ENCODE peak calls at places on chromosomes 5 and 9, in eight cellular contexts. A is upper lobe of left lung, W is Panc1, U is K562, R is HepG2, F is GM12878, D is HCT116, Y is GM23338. E is an unnamed sample.
A peak's percentile ranks its signal among the peaks of the same experiment; 100 is the strongest.

GRCh38 chr9:26856413-26857032 is 36.1 kb downstream of the CAAP1 start:
- ATAC-seq in Y (peak; percentile 82), F (peak; percentile 97), U (peak; percentile 59), R (peak; percentile 80), A (no peak), W (no peak), D (peak; percentile 69), E (no peak)

GRCh38 chr5:95445442-95445841 is 54.3 kb downstream of the FAM81B start:
- ATAC-seq in D (no peak), Y (no peak), F (no peak), U (no peak), W (no peak), A (no peak), R (no peak), E (no peak)

GRCh38 chr5:40514986-40515385 is 164.7 kb upstream of the PTGER4 start:
- ATAC-seq in Y (no peak), F (no peak), A (no peak), D (no peak), W (no peak), U (no peak), R (no peak), E (no peak)

GRCh38 chr9:104977168-104977567 is 49.2 kb upstream of the ABCA1 start:
- ATAC-seq in R (no peak), W (no peak), Y (no peak), A (no peak), F (no peak), U (no peak), D (no peak), E (no peak)

GRCh38 chr9:27073841-27074728 is 34.9 kb upstream of the TEK start:
- ATAC-seq in F (no peak), U (no peak), W (no peak), A (no peak), Y (no peak), D (no peak), R (no peak), E (no peak)

GRCh38 chr9:120490888-120491595 is 88.9 kb downstream of the CDK5RAP2 start:
- ATAC-seq in Y (peak; percentile 64), R (no peak), W (no peak), D (no peak), U (no peak), A (peak; percentile 87), F (peak; percentile 78), E (peak; percentile 69)

GRCh38 chr5:1417586-1418225 is 27.5 kb downstream of the SLC6A3 start:
- ATAC-seq in A (no peak), F (no peak), R (no peak), Y (no peak), D (no peak), W (no peak), U (no peak), E (no peak)

GRCh38 chr5:61599370-61600140 is 267.5 kb downstream of the ZSWIM6 start:
- ATAC-seq in Y (no peak), W (peak; percentile 89), R (peak; percentile 39), A (no peak), F (no peak), D (no peak), U (no peak), E (no peak)

GRCh38 chr5:179110528-179110927 is 50.4 kb downstream of the ZNF354C start:
- ATAC-seq in W (no peak), A (no peak), F (no peak), Y (no peak), D (no peak), U (no peak), R (no peak), E (no peak)

GRCh38 chr9:117624106-117624505 is 80.1 kb upstream of the TLR4 start:
- ATAC-seq in R (no peak), A (no peak), D (no peak), W (no peak), Y (no peak), F (no peak), U (no peak), E (no peak)

GRCh38 chr5:59756373-59757035 is 137.0 kb downstream of the PDE4D start:
- ATAC-seq in R (peak; percentile 66), F (no peak), A (no peak), D (no peak), Y (no peak), U (no peak), W (no peak), E (no peak)

DNA sequence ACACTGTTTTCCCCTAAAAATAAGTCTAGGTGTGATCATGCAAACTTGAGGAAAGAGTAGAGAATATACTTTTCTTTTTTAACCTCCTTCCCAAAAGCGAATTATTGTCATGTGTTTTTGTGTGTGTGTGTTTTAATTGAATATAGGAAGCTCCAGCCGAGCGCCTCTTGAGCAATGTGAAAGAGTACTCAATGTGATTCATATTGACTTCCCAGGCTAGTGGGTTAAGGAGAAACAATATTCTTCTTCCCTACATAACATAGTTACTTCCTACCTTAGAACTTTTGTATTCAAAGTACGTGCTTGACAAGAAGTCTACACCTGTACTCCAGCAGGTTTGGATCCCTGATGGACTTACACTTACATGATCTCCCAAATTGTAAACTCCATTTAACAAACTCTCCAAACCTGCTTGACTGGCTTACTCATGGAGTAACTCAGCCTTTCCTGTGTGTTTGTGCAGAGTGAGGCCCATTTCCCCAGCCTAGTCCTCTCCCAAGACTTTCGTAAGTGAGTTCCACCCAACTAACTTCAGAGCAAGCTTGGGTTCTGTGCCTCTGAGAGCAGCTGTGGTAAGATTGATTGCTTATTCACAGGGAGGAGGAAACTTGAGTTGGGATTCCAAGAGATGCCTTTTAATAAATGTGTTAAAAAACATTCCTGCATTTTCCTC is 9.3 kb downstream of the SLC28A3 start:
- ATAC-seq in A (peak; percentile 68), R (no peak), F (no peak), W (no peak), D (no peak), U (no peak), Y (no peak), E (peak; percentile 74)
- TF ChIP-seq POLR2AphosphoS5 in A (no peak), R (no peak), F (no peak), W (no peak), D (no peak), U (no peak), Y (no peak), E (no peak)

DNA sequence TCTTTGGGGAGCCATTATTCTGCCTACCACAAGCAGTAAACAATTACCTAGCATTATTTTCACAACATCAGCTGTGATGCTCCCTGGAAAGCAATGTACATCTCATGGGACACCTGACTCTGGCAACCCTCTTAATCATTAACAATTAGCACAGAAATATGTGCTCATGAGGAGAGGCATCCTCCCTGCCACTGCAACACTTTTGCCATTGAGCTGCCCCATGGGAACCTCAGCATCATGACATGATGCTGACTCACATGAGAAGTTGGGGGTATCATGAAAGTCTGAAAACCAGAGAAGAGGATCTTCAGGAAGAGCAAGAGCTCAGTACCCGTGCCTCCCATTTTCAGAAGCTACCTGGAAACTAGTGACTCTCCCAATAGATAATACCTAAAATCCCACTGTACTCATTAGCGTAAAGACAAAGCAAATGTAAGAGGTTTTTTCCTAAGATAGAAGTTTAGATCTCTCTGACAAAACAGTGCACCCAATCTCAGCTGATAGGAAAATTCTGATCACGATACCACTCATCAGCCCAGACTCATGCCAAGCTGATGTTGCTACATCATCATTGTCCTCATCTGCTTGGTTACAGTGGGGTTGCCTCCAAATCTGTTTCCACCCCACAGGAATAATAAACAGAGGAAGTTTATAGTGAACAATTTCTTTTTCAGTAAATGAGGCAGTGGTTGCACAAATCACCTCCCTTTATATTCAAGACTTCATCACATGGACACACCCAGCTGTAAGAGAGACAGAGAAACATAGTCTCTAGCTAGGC is 244.5 kb downstream of the NR2F1-AS1 start:
- ATAC-seq in W (no peak), Y (no peak), D (no peak), R (no peak), U (no peak), A (no peak), F (no peak), E (no peak)
- H3K36me3 ChIP-seq in W (no peaks in the 10 kb centered on the region), Y (no peaks in the 10 kb centered on the region), D (no peaks in the 10 kb centered on the region), R (no peaks in the 10 kb centered on the region), U (no peaks in the 10 kb centered on the region), A (no peaks in the 10 kb centered on the region), F (no peaks in the 10 kb centered on the region), E (no peaks in the 10 kb centered on the region)

GRCh38 chr5:132262882-132263547 is 5.5 kb downstream of the PDLIM4 start:
- ATAC-seq in W (no peak), U (no peak), D (no peak), Y (no peak), A (no peak), R (no peak), F (no peak), E (no peak)

GRCh38 chr5:132263548-132264261 is 6.2 kb downstream of the PDLIM4 start:
- ATAC-seq in U (peak; percentile 20), W (no peak), A (peak; percentile 62), R (no peak), D (no peak), F (peak; percentile 5), Y (no peak), E (no peak)

GRCh38 chr5:132266031-132266835 is 8.7 kb downstream of the PDLIM4 start:
- ATAC-seq in A (no peak), R (no peak), W (no peak), D (no peak), Y (no peak), F (no peak), U (no peak), E (no peak)

GRCh38 chr5:132265336-132266030 is 8.0 kb downstream of the PDLIM4 start:
- ATAC-seq in U (no peak), D (peak; percentile 21), Y (no peak), A (peak; percentile 81), F (no peak), W (no peak), R (peak; percentile 17), E (peak; percentile 88)

DNA sequence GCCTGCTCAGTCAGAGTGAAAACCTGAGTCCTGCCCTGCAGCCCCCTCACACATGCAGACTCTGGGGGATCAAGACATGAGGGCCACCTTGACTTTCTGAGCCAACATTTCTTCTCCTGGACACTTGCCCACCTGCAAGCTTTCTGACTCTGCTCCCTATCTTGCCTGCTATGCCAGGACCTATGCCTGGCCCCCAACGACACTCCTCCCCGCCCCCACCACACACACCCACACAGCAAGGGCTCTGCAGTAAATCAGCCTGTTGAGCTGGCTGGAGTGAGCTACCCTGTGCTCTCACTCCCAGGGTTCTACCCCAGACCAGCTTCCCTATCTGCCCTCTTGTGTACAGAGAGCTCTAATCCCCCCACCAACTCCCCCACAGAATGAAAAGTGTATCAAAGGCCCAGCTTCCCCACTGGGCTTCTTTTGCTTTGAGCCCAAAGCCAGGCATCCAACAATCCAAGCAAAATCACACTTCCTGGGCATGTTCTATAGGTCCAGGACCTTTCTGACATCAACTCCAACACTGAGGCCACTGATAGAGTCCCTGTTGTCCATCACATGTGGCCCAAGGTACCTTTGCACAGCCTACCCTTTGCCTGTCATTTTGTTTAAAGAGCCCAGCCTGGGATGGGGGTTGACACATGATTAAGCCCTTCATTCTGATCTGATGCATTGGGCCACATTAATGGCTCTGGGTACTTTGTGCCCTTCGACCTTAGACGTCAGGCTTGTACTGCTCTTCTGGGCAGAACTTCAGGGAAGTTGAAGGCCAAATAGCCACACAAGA is 7.2 kb downstream of the PDLIM4 start:
- ATAC-seq in U (peak; percentile 19), Y (no peak), D (no peak), W (no peak), F (no peak), A (no peak), R (no peak), E (no peak)
- H3K4me1 ChIP-seq in U (peaks cover 32% of the 10 kb centered on the region), Y (no peaks in the 10 kb centered on the region), D (peaks cover 61% of the 10 kb centered on the region), W (peaks cover 2% of the 10 kb centered on the region), F (peaks cover 32% of the 10 kb centered on the region), A (peaks cover 13% of the 10 kb centered on the region), R (peaks cover 42% of the 10 kb centered on the region), E (peaks cover 100% of the 10 kb centered on the region)

DNA sequence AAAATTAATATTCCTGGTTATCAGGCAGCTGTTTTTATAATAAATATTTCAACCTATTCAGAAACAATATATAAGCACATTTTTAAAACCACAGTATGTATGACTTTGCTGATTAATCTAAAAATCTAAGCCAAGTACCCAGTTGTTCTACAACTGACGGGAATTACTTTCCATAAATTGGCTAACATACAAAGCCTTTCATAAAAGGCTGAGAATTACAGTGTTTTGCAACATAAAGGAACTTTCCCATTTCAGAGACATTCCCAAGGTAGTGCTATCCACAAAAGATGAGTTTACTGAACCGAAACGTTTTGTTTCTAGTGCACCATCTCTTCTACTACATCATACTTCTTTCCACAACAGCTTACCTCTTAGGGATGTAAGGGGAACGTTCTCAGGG is 7.2 kb downstream of the RNF145 start:
- ATAC-seq in W (no peak), D (no peak), A (no peak), U (no peak), F (no peak), Y (no peak), R (no peak), E (no peak)
- TF ChIP-seq POLR2AphosphoS5 in W (no peak), D (no peak), A (no peak), U (no peak), F (no peak), Y (no peak), R (no peak), E (no peak)

E was measured in gastroesophageal sphincter.